ENCODE peak calls at places on chromosomes 12 and 14, in ten cellular contexts. T is left lung, P is A549, E is heart left ventricle, B is cardiac muscle cell, G is Karpas-422, Q is mucosa of descending colon, I is Caco-2, S is HCT116, Z is astrocyte. Y is an unnamed sample. For H3K4me1 and H3K9me3, the result is how much of the 10 kb centered on the place peaks cover.

GRCh38 chr12:19130224-19131019 is 889 bp downstream of the PLEKHA5 start:
- DNase-seq in T (peak), P (peak), E (peak), B (peak), G (no peak), Q (peak), I (peak), S (no peak), Z (peak), Y (peak)

GRCh38 chr14:38357557-38357956 is 101.7 kb upstream of the CLEC14A start:
- DNase-seq in T (no peak), P (no peak), E (no peak), B (no peak), G (no peak), Q (no peak), I (no peak), S (no peak), Z (peak), Y (peak)

GRCh38 chr14:72666610-72667009 is 227.3 kb downstream of the DPF3 start:
- DNase-seq in T (no peak), P (peak), E (no peak), B (no peak), G (no peak), Q (no peak), I (no peak), S (peak), Z (peak), Y (no peak)

GRCh38 chr12:55681142-55682077 is 26.3 kb downstream of the ITGA7 start:
- DNase-seq in T (peak), P (peak), E (peak), B (peak), G (no peak), Q (peak), I (peak), S (peak), Z (peak), Y (peak)

GRCh38 chr12:56189918-56190694 is 823 bp upstream of the SMARCC2 start:
- DNase-seq in T (peak), P (peak), E (peak), B (peak), G (peak), Q (peak), I (peak), S (peak), Z (peak), Y (peak)

GRCh38 chr14:51869426-51870113 is 9.2 kb downstream of the GNG2 start:
- DNase-seq in T (no peak), P (no peak), E (no peak), B (no peak), G (peak), Q (no peak), I (no peak), S (no peak), Z (no peak), Y (no peak)

GRCh38 chr14:22536853-22537338 is 52.1 kb downstream of the DAD1 start:
- DNase-seq in T (peak), P (peak), E (peak), B (no peak), G (peak), Q (no peak), I (peak), S (peak), Z (peak), Y (no peak)

GRCh38 chr12:29103539-29103974 is 45.5 kb upstream of the FAR2 start:
- DNase-seq in T (no peak), P (no peak), E (no peak), B (no peak), G (no peak), Q (no peak), I (no peak), S (no peak), Z (no peak), Y (no peak)

GRCh38 chr12:113427882-113428281 is 5.7 kb downstream of the SDSL start:
- DNase-seq in T (no peak), P (no peak), E (no peak), B (no peak), G (no peak), Q (no peak), I (no peak), S (no peak), Z (no peak), Y (no peak)

GRCh38 chr12:107501681-107502080 is 183.9 kb upstream of the PWP1 start:
- DNase-seq in T (no peak), P (no peak), E (no peak), B (no peak), G (no peak), Q (no peak), I (no peak), S (no peak), Z (no peak), Y (no peak)

GRCh38 chr14:102140027-102140749 is 491 bp downstream of the WDR20 start:
- DNase-seq in T (peak), P (peak), E (peak), B (peak), G (peak), Q (peak), I (peak), S (no peak), Z (no peak), Y (peak)

GRCh38 chr14:71321556-71322315 is 414.5 kb downstream of the PCNX1 start:
- DNase-seq in T (no peak), P (peak), E (no peak), B (peak), G (peak), Q (no peak), I (peak), S (peak), Z (peak), Y (peak)

GRCh38 chr12:18799561-18799960 is 61.6 kb downstream of the CAPZA3 start:
- DNase-seq in T (no peak), P (no peak), E (no peak), B (no peak), G (no peak), Q (no peak), I (no peak), S (no peak), Z (peak), Y (no peak)

GRCh38 chr12:110349096-110349495 is 54.4 kb downstream of the ANAPC7 start:
- DNase-seq in T (no peak), P (no peak), E (no peak), B (no peak), G (no peak), Q (no peak), I (no peak), S (no peak), Z (no peak), Y (no peak)

GRCh38 chr14:66140213-66140918 is 345.8 kb upstream of the CCDC196 start:
- DNase-seq in T (no peak), P (no peak), E (no peak), B (no peak), G (peak), Q (no peak), I (no peak), S (no peak), Z (no peak), Y (no peak)

GRCh38 chr14:68506021-68506644 is 286.7 kb downstream of the ZFP36L1 start:
- DNase-seq in T (no peak), P (no peak), E (peak), B (no peak), G (no peak), Q (no peak), I (no peak), S (no peak), Z (peak), Y (no peak)

GRCh38 chr14:33986804-33987203 is 35.9 kb upstream of the EGLN3 start:
- DNase-seq in T (no peak), P (peak), E (no peak), B (no peak), G (no peak), Q (no peak), I (peak), S (peak), Z (peak), Y (no peak)

GRCh38 chr12:76945867-76946266 is 67.0 kb upstream of the CSRP2 start:
- DNase-seq in T (no peak), P (no peak), E (no peak), B (no peak), G (no peak), Q (no peak), I (no peak), S (no peak), Z (peak), Y (no peak)

DNA sequence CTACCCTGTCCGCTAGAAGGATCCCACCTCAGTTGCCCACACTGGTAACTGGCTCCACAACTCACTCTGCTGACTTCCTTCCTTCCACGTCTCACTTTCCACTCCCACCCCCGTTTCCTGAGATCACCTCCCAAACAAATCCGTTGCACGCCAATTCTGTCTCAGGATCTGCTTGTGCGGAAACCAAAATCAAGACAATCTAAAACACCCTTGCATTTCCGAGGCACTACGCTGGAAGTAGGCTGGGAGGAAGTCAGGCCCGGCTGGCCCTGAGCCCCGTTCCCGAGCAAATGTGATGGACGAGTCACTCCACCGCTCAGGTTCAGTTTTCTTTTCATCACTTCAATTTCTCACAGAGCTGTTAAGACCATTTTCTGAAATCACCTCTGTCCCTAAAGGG is 23.1 kb downstream of the ABCB9 start:
- DNase-seq in T (no peak), P (no peak), E (no peak), B (no peak), G (no peak), Q (no peak), I (no peak), S (no peak), Z (no peak), Y (no peak)
- H3K4me1 ChIP-seq in T (half or more), P (half or more), E (under half), B (under half), G (under half), Q (under half), I (under half), S (half or more), Z (under half), Y (under half)

GRCh38 chr12:50916292-50916691 is 36.1 kb upstream of the HIGD1C start:
- DNase-seq in T (no peak), P (peak), E (no peak), B (no peak), G (no peak), Q (no peak), I (no peak), S (peak), Z (no peak), Y (no peak)
- H3K9me3 ChIP-seq in T (under half), P (under half), E (under half), B (under half), G (under half), Q (under half), I (under half), S (under half), Z (under half), Y (under half)

GRCh38 chr14:104770072-104770579 is 17.2 kb downstream of the SIVA1 start:
- DNase-seq in T (no peak), P (no peak), E (peak), B (no peak), G (no peak), Q (no peak), I (no peak), S (no peak), Z (no peak), Y (no peak)

GRCh38 chr14:104772707-104773504 is 20.0 kb downstream of the SIVA1 start:
- DNase-seq in T (no peak), P (no peak), E (no peak), B (no peak), G (no peak), Q (no peak), I (no peak), S (no peak), Z (no peak), Y (no peak)

GRCh38 chr14:104770851-104771272 is 17.9 kb downstream of the SIVA1 start:
- DNase-seq in T (no peak), P (peak), E (peak), B (no peak), G (peak), Q (no peak), I (no peak), S (no peak), Z (no peak), Y (peak)

GRCh38 chr14:104771918-104772706 is 19.2 kb downstream of the SIVA1 start:
- DNase-seq in T (no peak), P (no peak), E (peak), B (no peak), G (no peak), Q (no peak), I (no peak), S (no peak), Z (no peak), Y (no peak)

GRCh38 chr14:104771374-104771773 is 18.4 kb downstream of the SIVA1 start:
- DNase-seq in T (no peak), P (no peak), E (peak), B (no peak), G (no peak), Q (no peak), I (no peak), S (no peak), Z (no peak), Y (no peak)
- H3K4me1 ChIP-seq in T (under half), P (under half), E (under half), B (under half), G (under half), Q (under half), I (under half), S (under half), Z (under half), Y (under half)

GRCh38 chr12:133204264-133204603 is 22.9 kb downstream of the ZNF268 start:
- DNase-seq in T (no peak), P (no peak), E (no peak), B (no peak), G (no peak), Q (no peak), I (no peak), S (no peak), Z (no peak), Y (no peak)
- H3K9me3 ChIP-seq in T (under half), P (half or more), E (under half), B (under half), G (half or more), Q (half or more), I (half or more), S (half or more), Z (half or more), Y (half or more)

GRCh38 chr12:92074889-92075288 is 70.8 kb downstream of the BTG1 start:
- DNase-seq in T (no peak), P (no peak), E (no peak), B (no peak), G (no peak), Q (no peak), I (no peak), S (no peak), Z (no peak), Y (no peak)
- H3K4me1 ChIP-seq in T (half or more), P (half or more), E (under half), B (half or more), G (under half), Q (under half), I (half or more), S (under half), Z (under half), Y (under half)

GRCh38 chr12:34395056-34396005 is 373.0 kb downstream of the ALG10 start:
- DNase-seq in T (peak), P (no peak), E (peak), B (no peak), G (no peak), Q (peak), I (no peak), S (no peak), Z (no peak), Y (no peak)

GRCh38 chr12:34392741-34393085 is 370.4 kb downstream of the ALG10 start:
- DNase-seq in T (no peak), P (no peak), E (peak), B (no peak), G (no peak), Q (no peak), I (no peak), S (no peak), Z (no peak), Y (no peak)

GRCh38 chr12:34393086-34393820 is 371.0 kb downstream of the ALG10 start:
- DNase-seq in T (peak), P (no peak), E (peak), B (no peak), G (no peak), Q (peak), I (no peak), S (no peak), Z (no peak), Y (no peak)

GRCh38 chr12:34393821-34394150 is 371.5 kb downstream of the ALG10 start:
- DNase-seq in T (no peak), P (no peak), E (no peak), B (no peak), G (no peak), Q (no peak), I (no peak), S (no peak), Z (no peak), Y (no peak)

DNA sequence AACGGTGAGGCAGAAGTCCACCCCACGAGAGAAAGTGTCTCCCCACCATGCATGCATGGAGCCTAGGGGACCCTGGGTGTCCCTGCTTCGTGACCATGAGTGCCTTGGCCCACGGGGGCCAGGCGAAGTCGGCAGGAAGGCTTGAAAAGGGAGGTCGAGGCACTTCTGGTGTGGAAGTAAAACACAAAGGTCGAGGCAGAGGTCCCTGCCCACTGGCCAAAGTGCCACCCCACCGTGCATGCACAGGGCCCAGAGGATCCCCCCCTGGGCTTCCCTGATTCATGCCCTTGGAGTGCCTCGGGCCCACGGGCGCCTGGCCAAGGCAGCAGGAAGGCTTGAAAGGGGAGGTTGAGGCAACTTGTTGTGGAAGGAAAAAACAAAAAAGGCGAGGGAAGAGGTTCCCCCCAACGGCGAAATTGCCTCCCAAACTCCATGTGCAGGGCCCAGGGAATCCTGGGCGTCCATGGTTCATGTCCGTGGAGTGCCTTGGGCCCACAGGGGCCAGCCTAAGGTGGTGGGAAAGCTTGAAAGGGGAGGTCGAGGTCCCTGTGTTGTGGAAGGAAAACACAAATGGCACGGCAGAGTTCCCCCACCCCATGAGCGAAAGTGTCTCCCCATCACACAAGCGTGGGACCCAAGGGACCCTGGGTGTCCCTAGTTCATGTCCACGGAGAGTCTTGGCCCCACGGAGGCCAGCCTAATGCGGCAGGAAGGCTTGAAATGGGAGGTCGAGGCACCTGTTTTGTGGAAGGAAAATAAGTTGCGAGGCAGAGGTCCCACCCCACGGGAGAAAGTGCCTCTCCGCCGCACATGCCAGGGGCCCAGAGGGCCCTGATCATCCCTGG is 372.1 kb downstream of the ALG10 start:
- DNase-seq in T (peak), P (no peak), E (peak), B (no peak), G (no peak), Q (peak), I (no peak), S (no peak), Z (no peak), Y (peak)
- H3K9me3 ChIP-seq in T (under half), P (under half), E (under half), B (under half), G (under half), Q (half or more), I (under half), S (under half), Z (under half), Y (under half)

DNA sequence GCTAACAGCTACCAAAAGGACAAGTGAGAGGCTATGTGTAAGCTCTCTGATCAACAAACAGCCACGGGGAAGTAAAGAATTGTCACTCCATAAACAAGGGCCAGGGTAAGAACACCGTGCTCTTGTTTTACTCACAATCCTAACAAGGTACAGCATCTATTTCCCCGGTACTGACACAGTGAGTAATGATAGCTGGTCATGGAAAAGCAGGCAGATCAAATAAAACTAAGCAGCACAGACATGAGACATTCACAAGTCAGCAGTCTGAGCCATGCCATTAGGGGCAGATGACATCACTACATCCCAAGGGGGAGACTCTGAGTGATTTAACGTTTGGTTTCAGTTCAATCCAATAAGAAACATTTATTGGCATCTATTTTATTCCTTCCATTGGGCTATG is 54.4 kb downstream of the ARL6IP4 start:
- DNase-seq in T (no peak), P (peak), E (no peak), B (no peak), G (no peak), Q (no peak), I (no peak), S (no peak), Z (peak), Y (peak)
- H3K4me1 ChIP-seq in T (under half), P (under half), E (under half), B (under half), G (under half), Q (under half), I (under half), S (under half), Z (under half), Y (under half)

GRCh38 chr12:130644124-130644523 is 72.0 kb downstream of the RIMBP2 start:
- DNase-seq in T (no peak), P (no peak), E (no peak), B (no peak), G (no peak), Q (no peak), I (no peak), S (no peak), Z (no peak), Y (no peak)
- H3K9me3 ChIP-seq in T (under half), P (under half), E (under half), B (under half), G (under half), Q (under half), I (under half), S (under half), Z (under half), Y (under half)

Y was measured in SJCRH30.